ENCODE peak calls at places on chromosomes 4 and X, in six cellular contexts. T is adrenal gland; S is tibial nerve; O is CD8-positive, alpha-beta T cell; B is mesothelial cell of epicardium; Z is activated T-helper 2 cell treated with anti-CD3 and anti-CD28 coated beads, Interferon-gamma antibody, Interleukin-2, Interleukin-4, amounts not matched to agents 10 μg/mL and 5 μg/mL and 100 μg/mL, durations not matched to agents 14 hours and 24 hours and 36 hours. U is an unnamed sample.

GRCh38 chrX:109537324-109537665 is 651 bp downstream of the NXT2 start:
- DNase-seq in T (no peak), S (no peak), O (no peak), B (no peak), Z (no peak), U (peak; percentile 51)

GRCh38 chr4:139845481-139846093 is 180.0 kb downstream of the MGST2 start:
- DNase-seq in T (no peak), S (no peak), O (no peak), B (no peak), Z (no peak), U (no peak)

GRCh38 chrX:108209006-108209554 is 117.5 kb downstream of the ATG4A start:
- DNase-seq in T (no peak), S (no peak), O (no peak), B (no peak), Z (no peak), U (no peak)

GRCh38 chr4:168304744-168305459 is 13.7 kb downstream of the DDX60 start:
- DNase-seq in T (no peak), S (no peak), O (no peak), B (no peak), Z (no peak), U (no peak)

GRCh38 chr4:135184715-135185114 is 983.1 kb upstream of the PABPC4L start:
- DNase-seq in T (no peak), S (no peak), O (no peak), B (no peak), Z (no peak), U (no peak)

GRCh38 chrX:49256268-49256995 is 8.1 kb downstream of the FOXP3 start:
- DNase-seq in T (no peak), S (no peak), O (no peak), B (no peak), Z (no peak), U (no peak)

GRCh38 chr4:86918539-86919072 is 16.2 kb upstream of the AFF1 start:
- DNase-seq in T (peak; percentile 46), S (no peak), O (no peak), B (no peak), Z (no peak), U (no peak)

GRCh38 chr4:161172396-161173026 is 991.3 kb downstream of the FSTL5 start:
- DNase-seq in T (no peak), S (no peak), O (no peak), B (no peak), Z (no peak), U (no peak)

GRCh38 chr4:78137538-78137937 is 80.4 kb downstream of the FRAS1 start:
- DNase-seq in T (no peak), S (no peak), O (no peak), B (no peak), Z (no peak), U (no peak)

GRCh38 chr4:154384012-154384411 is 107.6 kb downstream of the DCHS2 start:
- DNase-seq in T (no peak), S (no peak), O (no peak), B (no peak), Z (no peak), U (no peak)

GRCh38 chrX:9566150-9566621 is 101.3 kb downstream of the TBL1X start:
- DNase-seq in T (peak; percentile 75), S (peak; percentile 16), O (no peak), B (no peak), Z (no peak), U (no peak)

GRCh38 chrX:18353931-18354368 is 538 bp downstream of the SCML2 start:
- DNase-seq in T (peak; percentile 24), S (no peak), O (no peak), B (peak; percentile 51), Z (peak; percentile 8), U (peak; percentile 37)

GRCh38 chrX:80174925-80175574 is 160.5 kb downstream of the TBX22 start:
- DNase-seq in T (peak; percentile 20), S (peak; percentile 13), O (no peak), B (no peak), Z (no peak), U (no peak)

GRCh38 chr4:122458625-122459024 is 2.1 kb upstream of the IL2 start:
- DNase-seq in T (no peak), S (no peak), O (no peak), B (no peak), Z (peak; percentile 24), U (no peak)

GRCh38 chr4:101356928-101357327 is 9.6 kb upstream of the PPP3CA start:
- DNase-seq in T (no peak), S (no peak), O (no peak), B (no peak), Z (no peak), U (no peak)

GRCh38 chrX:68599256-68600152 is 48.0 kb upstream of the STARD8 start:
- DNase-seq in T (no peak), S (no peak), O (no peak), B (no peak), Z (no peak), U (no peak)

GRCh38 chr4:77284036-77284435 is 127.0 kb downstream of the CCNG2 start:
- DNase-seq in T (no peak), S (no peak), O (no peak), B (no peak), Z (no peak), U (no peak)

GRCh38 chrX:8632949-8633348 is 99.0 kb downstream of the ANOS1 start:
- DNase-seq in T (no peak), S (no peak), O (no peak), B (no peak), Z (no peak), U (no peak)

GRCh38 chrX:68249401-68249831 is 183.9 kb downstream of the OPHN1 start:
- DNase-seq in T (no peak), S (peak; percentile 16), O (no peak), B (no peak), Z (no peak), U (no peak)

GRCh38 chrX:45517090-45517973 is 316.7 kb upstream of the DIPK2B start:
- DNase-seq in T (no peak), S (no peak), O (no peak), B (no peak), Z (no peak), U (no peak)

GRCh38 chr4:106898621-106899230 is 137.4 kb downstream of the DKK2 start:
- DNase-seq in T (no peak), S (no peak), O (no peak), B (no peak), Z (no peak), U (peak; percentile 23)

GRCh38 chr4:53654300-53654758 is 63.0 kb upstream of the LNX1 start:
- DNase-seq in T (peak; percentile 30), S (no peak), O (no peak), B (no peak), Z (no peak), U (no peak)

GRCh38 chr4:108774809-108775530 is 12.1 kb upstream of the ETNPPL start:
- DNase-seq in T (peak; percentile 55), S (no peak), O (no peak), B (no peak), Z (no peak), U (no peak)

GRCh38 chr4:8533274-8533865 is 46.8 kb upstream of the GPR78 start:
- DNase-seq in T (no peak), S (no peak), O (no peak), B (no peak), Z (no peak), U (no peak)

GRCh38 chrX:149903889-149904748 is 23.1 kb downstream of the MAGEA8 start:
- DNase-seq in T (no peak), S (no peak), O (no peak), B (no peak), Z (no peak), U (no peak)

U was measured in progenitor cell of endocrine pancreas.